ENCODE peak calls at places on chromosome 1, in four cellular contexts. J, Z, W and A are unnamed samples. For H3K4me1, the result is how much of the 10 kb centered on the place peaks cover.

GRCh38 chr1:119367332-119368124 is 1.1 kb upstream of the HAO2 start:
- DNase-seq in J (peak), Z (no peak), W (no peak), A (peak)

GRCh38 chr1:168321945-168322344 is 41.3 kb downstream of the TBX19 start:
- DNase-seq in J (peak), Z (no peak), W (no peak), A (no peak)

GRCh38 chr1:98903261-98903660 is 101.4 kb downstream of the PLPPR5 start:
- DNase-seq in J (no peak), Z (no peak), W (no peak), A (no peak)

GRCh38 chr1:214454619-214455396 is 96.6 kb downstream of the PTPN14 start:
- DNase-seq in J (no peak), Z (no peak), W (no peak), A (no peak)

GRCh38 chr1:93625582-93626327 is 55.9 kb downstream of the BCAR3 start:
- DNase-seq in J (no peak), Z (no peak), W (no peak), A (no peak)

GRCh38 chr1:37762516-37762915 is 2.4 kb downstream of the EPHA10 start:
- DNase-seq in J (no peak), Z (no peak), W (no peak), A (no peak)

GRCh38 chr1:228343211-228343661 is 63.4 kb downstream of the TRIM11 start:
- DNase-seq in J (no peak), Z (no peak), W (no peak), A (no peak)

GRCh38 chr1:154970631-154971340 is at the start of gene SHC1:
- DNase-seq in J (peak), Z (no peak), W (peak), A (peak)

GRCh38 chr1:109620396-109620817 is 770 bp downstream of the AMPD2 start:
- DNase-seq in J (no peak), Z (no peak), W (no peak), A (no peak)

GRCh38 chr1:100543640-100544039 is 5.7 kb downstream of the GPR88 start:
- DNase-seq in J (peak), Z (no peak), W (no peak), A (no peak)

GRCh38 chr1:6347641-6348487 is 45.7 kb downstream of the ACOT7 start:
- DNase-seq in J (peak), Z (no peak), W (no peak), A (no peak)

GRCh38 chr1:46466477-46467182 is 23.0 kb upstream of the DMBX1 start:
- DNase-seq in J (no peak), Z (no peak), W (no peak), A (peak)

GRCh38 chr1:23343246-23344110 is 606 bp downstream of the HNRNPR start:
- DNase-seq in J (peak), Z (no peak), W (no peak), A (no peak)

DNA sequence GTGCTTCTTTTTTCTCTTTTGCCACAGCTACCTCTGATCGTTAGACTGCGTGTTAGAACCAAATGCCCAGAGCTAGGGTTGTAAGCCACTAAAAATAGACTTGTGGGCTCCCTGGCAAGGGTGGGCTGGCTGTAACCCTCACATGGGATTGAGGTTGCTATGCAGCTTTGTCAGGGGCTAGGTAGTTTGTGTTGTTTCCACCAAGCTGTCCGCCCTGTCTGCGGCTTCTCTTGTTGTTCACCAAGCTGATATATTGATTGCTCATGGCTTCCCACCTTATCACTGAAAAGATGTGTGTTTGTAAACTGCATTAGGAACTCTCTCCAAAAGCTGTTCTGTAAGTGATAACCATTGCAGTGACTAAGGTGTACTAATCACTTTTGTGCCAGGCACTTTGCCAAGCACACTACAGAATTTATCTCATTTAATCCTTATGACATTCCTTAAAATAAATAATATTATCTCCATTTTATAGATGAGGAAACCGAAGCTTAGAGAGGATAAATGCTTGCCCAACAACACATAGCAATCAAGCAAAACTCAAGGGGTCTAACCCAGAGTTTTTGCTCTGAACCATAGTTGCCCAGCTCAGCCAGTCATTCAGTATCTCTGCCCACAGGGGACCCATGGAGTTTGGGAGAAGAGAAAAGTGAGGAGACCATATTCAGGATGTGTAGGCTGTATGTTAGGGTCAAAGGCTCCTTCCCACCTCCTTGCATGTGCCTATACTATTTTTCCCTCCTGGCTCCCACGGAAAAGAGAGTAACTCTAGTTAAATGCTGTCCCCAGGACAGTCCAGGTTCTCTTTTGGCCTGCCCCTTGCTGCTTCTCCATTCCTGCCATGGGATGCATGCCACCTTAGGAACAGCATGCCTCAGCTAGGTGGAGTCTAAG is 42.2 kb upstream of the TARBP1 start:
- DNase-seq in J (no peak), Z (no peak), W (no peak), A (no peak)
- H3K4me1 ChIP-seq in J (under half), Z (under half), W (under half), A (under half)

GRCh38 chr1:10564063-10564462 is 89.3 kb downstream of the PEX14 start:
- DNase-seq in J (no peak), Z (no peak), W (no peak), A (no peak)

GRCh38 chr1:10561955-10562354 is 87.2 kb downstream of the PEX14 start:
- DNase-seq in J (no peak), Z (no peak), W (no peak), A (no peak)

GRCh38 chr1:10557714-10558113 is 83.0 kb downstream of the PEX14 start:
- DNase-seq in J (no peak), Z (no peak), W (no peak), A (no peak)

GRCh38 chr1:10559386-10559785 is 84.6 kb downstream of the PEX14 start:
- DNase-seq in J (no peak), Z (no peak), W (no peak), A (no peak)

DNA sequence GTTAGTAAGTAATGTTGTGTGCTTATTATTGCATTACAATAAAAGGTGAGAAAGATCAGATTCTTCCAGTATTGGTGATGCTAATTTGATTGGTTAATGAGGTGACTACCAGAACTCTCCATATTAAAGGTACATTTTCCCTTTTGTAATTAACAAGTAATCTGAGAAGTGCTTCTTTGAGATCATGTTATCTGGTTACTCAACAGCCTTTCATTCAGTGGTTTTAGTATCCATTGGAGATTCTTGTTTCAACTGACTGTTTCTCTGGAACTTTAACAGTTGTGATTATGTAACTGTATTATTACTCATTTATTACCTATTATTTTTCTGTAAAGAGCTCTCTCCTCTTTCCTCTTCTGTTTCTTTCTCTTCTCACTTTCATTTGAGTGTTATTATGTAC is 86.7 kb downstream of the PEX14 start:
- DNase-seq in J (no peak), Z (no peak), W (no peak), A (no peak)
- TF ChIP-seq SUZ12 in J (no peak), Z (no peak), W (no peak), A (no peak)

DNA sequence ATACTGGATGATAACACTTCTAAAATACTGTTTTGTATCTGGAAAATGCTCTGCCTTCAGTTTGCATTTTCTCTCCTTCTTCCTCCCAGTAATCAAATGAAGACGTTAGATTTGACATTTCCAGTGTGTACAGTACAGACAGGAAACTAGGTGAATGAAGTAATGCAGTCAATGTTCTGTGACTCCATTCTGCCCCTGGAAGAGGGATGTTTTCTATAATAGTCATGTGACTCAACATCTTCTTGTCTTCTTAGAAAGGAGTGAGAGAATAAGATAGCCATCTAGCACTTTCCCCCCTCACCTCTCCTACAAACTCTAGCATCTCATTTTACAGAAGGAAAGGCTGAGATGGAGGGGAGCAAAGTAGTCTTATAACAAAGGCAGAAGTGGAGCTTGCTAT is 77.6 kb downstream of the DDR2 start:
- DNase-seq in J (no peak), Z (no peak), W (no peak), A (no peak)
- H3K4me1 ChIP-seq in J (under half), Z (under half), W (under half), A (under half)

DNA sequence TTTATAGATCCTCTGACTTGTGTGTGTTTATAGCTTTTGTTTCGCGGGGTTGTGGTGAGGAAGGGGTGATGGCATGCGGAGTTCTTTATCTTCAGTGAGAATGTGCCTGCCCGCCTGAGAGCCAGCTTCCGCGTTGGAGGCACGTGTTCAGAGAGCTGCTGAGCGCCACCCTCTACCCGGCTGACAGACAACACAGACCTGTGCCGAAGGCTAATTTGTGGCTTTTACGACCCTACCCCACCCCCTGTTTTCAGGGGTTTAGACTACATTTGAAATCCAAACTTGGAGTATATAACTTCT is 14.4 kb upstream of the CD101 start:
- DNase-seq in J (no peak), Z (no peak), W (no peak), A (no peak)
- TF ChIP-seq SUZ12 in J (no peak), Z (no peak), W (no peak), A (no peak)